ENCODE peak calls at places on chromosomes 11 and 22, in nine cellular contexts. I is DMS53, E is globus pallidus, J is A549, U is GM10248, A is NCI-H1092, X is T1000, O is fibroblast of the conjunctiva, D is cardiac septum. R is an unnamed sample.

GRCh38 chr22:41361716-41362310 is 19.9 kb upstream of the TEF start:
- DNase-seq in I (no peak), E (no peak), J (no peak), U (no peak), A (no peak), X (no peak), O (no peak), D (no peak), R (peak; percentile 23)

GRCh38 chr22:46379301-46379930 is 43.9 kb downstream of the TRMU start:
- DNase-seq in I (peak; percentile 91), E (no peak), J (peak; percentile 67), U (no peak), A (no peak), X (no peak), O (no peak), D (no peak), R (no peak)

GRCh38 chr11:35144103-35144741 is 5.3 kb downstream of the CD44 start:
- DNase-seq in I (no peak), E (no peak), J (no peak), U (peak; percentile 77), A (no peak), X (peak; percentile 45), O (no peak), D (no peak), R (no peak)

GRCh38 chr11:108559904-108560303 is 33.7 kb downstream of the EXPH5 start:
- DNase-seq in I (no peak), E (no peak), J (no peak), U (no peak), A (no peak), X (no peak), O (no peak), D (no peak), R (no peak)

GRCh38 chr11:119590651-119591308 is 138.2 kb downstream of the NECTIN1 start:
- DNase-seq in I (peak; percentile 52), E (no peak), J (peak; percentile 21), U (no peak), A (no peak), X (no peak), O (no peak), D (no peak), R (peak; percentile 90)

GRCh38 chr11:65642014-65642671 is 4.2 kb downstream of the SIPA1 start:
- DNase-seq in I (no peak), E (no peak), J (no peak), U (no peak), A (no peak), X (no peak), O (no peak), D (no peak), R (no peak)

GRCh38 chr22:37464181-37464580 is 22.0 kb downstream of the MFNG start:
- DNase-seq in I (no peak), E (no peak), J (no peak), U (peak; percentile 59), A (no peak), X (no peak), O (no peak), D (no peak), R (no peak)

GRCh38 chr11:83778598-83778997 is 492.4 kb upstream of the CCDC90B start:
- DNase-seq in I (no peak), E (no peak), J (no peak), U (no peak), A (no peak), X (no peak), O (no peak), D (no peak), R (no peak)

GRCh38 chr11:70867661-70868060 is 384.7 kb downstream of the SHANK2 start:
- DNase-seq in I (no peak), E (no peak), J (no peak), U (no peak), A (no peak), X (no peak), O (no peak), D (no peak), R (no peak)

GRCh38 chr11:74677131-74677530 is 54.1 kb downstream of the CHRDL2 start:
- DNase-seq in I (no peak), E (no peak), J (no peak), U (no peak), A (no peak), X (no peak), O (no peak), D (no peak), R (no peak)

GRCh38 chr22:24521791-24522245 is 26.7 kb downstream of the UPB1 start:
- DNase-seq in I (peak; percentile 80), E (no peak), J (peak; percentile 71), U (peak; percentile 73), A (peak; percentile 76), X (no peak), O (peak; percentile 32), D (no peak), R (peak; percentile 45)

GRCh38 chr11:34614334-34615113 is 6.4 kb upstream of the EHF start:
- DNase-seq in I (no peak), E (no peak), J (no peak), U (peak; percentile 31), A (no peak), X (no peak), O (no peak), D (no peak), R (peak; percentile 18)

GRCh38 chr11:18144243-18144642 is 11.9 kb downstream of the MRGPRX3 start:
- DNase-seq in I (no peak), E (no peak), J (no peak), U (no peak), A (no peak), X (no peak), O (no peak), D (no peak), R (no peak)

GRCh38 chr11:130551388-130551787 is 102.9 kb downstream of the ADAMTS15 start:
- DNase-seq in I (no peak), E (no peak), J (no peak), U (no peak), A (no peak), X (no peak), O (no peak), D (no peak), R (no peak)

GRCh38 chr11:34516247-34517040 is 2.9 kb upstream of the ELF5 start:
- DNase-seq in I (no peak), E (no peak), J (no peak), U (no peak), A (no peak), X (no peak), O (no peak), D (no peak), R (no peak)

GRCh38 chr11:84780689-84781293 is 846.4 kb downstream of the DLG2 start:
- DNase-seq in I (peak; percentile 92), E (peak; percentile 4), J (peak; percentile 30), U (no peak), A (peak; percentile 30), X (no peak), O (peak; percentile 3), D (no peak), R (peak; percentile 16)

GRCh38 chr11:2380807-2381350 is 3.8 kb downstream of the CD81 start:
- DNase-seq in I (no peak), E (peak; percentile 70), J (no peak), U (peak; percentile 59), A (no peak), X (no peak), O (no peak), D (peak; percentile 82), R (no peak)

GRCh38 chr22:50641696-50642607 is 14.0 kb upstream of the ARSA start:
- DNase-seq in I (no peak), E (peak; percentile 65), J (no peak), U (no peak), A (no peak), X (no peak), O (peak; percentile 30), D (no peak), R (no peak)